ENCODE peak calls at places on chromosomes 16 and 17, in six cellular contexts. Z is effector memory CD4-positive, alpha-beta T cell; D is Ammon's horn; K is T-helper 2 cell; C is transverse colon; U is lung. O is an unnamed sample.
A peak's percentile ranks its signal among the peaks of the same experiment; 100 is the strongest.

GRCh38 chr17:73317554-73318426 is 6.0 kb upstream of the CDC42EP4 start:
- DNase-seq in Z (no peak), U (no peak), D (no peak), K (no peak), C (no peak), O (no peak)

GRCh38 chr17:81396722-81397313 is 1.6 kb downstream of the BAHCC1 start:
- DNase-seq in Z (no peak), U (no peak), D (peak; percentile 42), K (no peak), C (no peak), O (no peak)

GRCh38 chr17:50993544-50993943 is 127.1 kb downstream of the SPAG9 start:
- DNase-seq in C (no peak), K (no peak), D (no peak), Z (no peak), U (no peak), O (no peak)

GRCh38 chr16:84049403-84050060 is 6.9 kb upstream of the SLC38A8 start:
- DNase-seq in D (no peak), U (no peak), C (no peak), K (no peak), Z (no peak), O (no peak)

GRCh38 chr17:83056583-83057396 is 22.6 kb upstream of the METRNL start:
- DNase-seq in C (no peak), Z (no peak), U (no peak), D (no peak), K (no peak), O (no peak)

GRCh38 chr17:64540118-64540776 is 33.5 kb downstream of the CEP95 start:
- DNase-seq in U (no peak), C (no peak), K (no peak), D (no peak), Z (no peak), O (no peak)

GRCh38 chr17:79658811-79659207 is 48.0 kb upstream of the RBFOX3 start:
- DNase-seq in U (no peak), D (no peak), Z (no peak), K (no peak), C (peak; percentile 26), O (no peak)

GRCh38 chr17:79948918-79949645 is 86.6 kb downstream of the TBC1D16 start:
- DNase-seq in U (no peak), Z (no peak), D (no peak), K (no peak), C (no peak), O (peak; percentile 29)

GRCh38 chr17:44648963-44649362 is 7.3 kb upstream of the MEIOC start:
- DNase-seq in U (no peak), C (no peak), D (no peak), K (no peak), Z (no peak), O (no peak)

GRCh38 chr17:76700627-76701470 is 9.9 kb downstream of the MXRA7 start:
- DNase-seq in U (no peak), D (no peak), K (peak; percentile 49), C (peak; percentile 43), Z (peak; percentile 14), O (no peak)

GRCh38 chr16:56708821-56709685 is 20.9 kb upstream of the NUP93 start:
- DNase-seq in D (no peak), K (peak; percentile 7), C (no peak), U (no peak), Z (no peak), O (no peak)

GRCh38 chr17:55454906-55455474 is 33.4 kb upstream of the MMD start:
- DNase-seq in K (no peak), D (no peak), U (no peak), Z (no peak), C (no peak), O (no peak)

GRCh38 chr17:29177871-29178749 is 2.1 kb downstream of the MYO18A start:
- DNase-seq in D (no peak), Z (no peak), U (no peak), C (peak; percentile 74), K (no peak), O (peak; percentile 25)

GRCh38 chr17:42684929-42685556 is 2.7 kb downstream of the CNTNAP1 start:
- DNase-seq in U (no peak), Z (no peak), D (no peak), K (no peak), C (no peak), O (no peak)

GRCh38 chr16:5633845-5634440 is 536.3 kb upstream of the EEF2KMT start:
- DNase-seq in K (no peak), C (no peak), D (peak; percentile 49), U (no peak), Z (no peak), O (no peak)

GRCh38 chr17:64074704-64075484 is 54.5 kb upstream of the ICAM2 start:
- DNase-seq in K (no peak), C (no peak), D (no peak), Z (no peak), U (peak; percentile 52), O (no peak)

GRCh38 chr16:21710938-21711337 is 47.2 kb downstream of the OTOA start:
- DNase-seq in U (no peak), C (no peak), D (no peak), Z (no peak), K (no peak), O (no peak)

GRCh38 chr17:1532836-1533602 is 16.6 kb upstream of the INPP5K start:
- DNase-seq in C (no peak), Z (no peak), U (no peak), D (no peak), K (no peak), O (peak; percentile 60)

GRCh38 chr17:77142689-77143088 is 1.9 kb downstream of the SEC14L1 start:
- DNase-seq in U (no peak), Z (no peak), D (no peak), K (no peak), C (no peak), O (no peak)

GRCh38 chr16:19815418-19815817 is 69.2 kb downstream of the GPRC5B start:
- DNase-seq in C (no peak), D (no peak), U (no peak), Z (no peak), K (no peak), O (no peak)

GRCh38 chr16:59305850-59306249 is 571.7 kb upstream of the GOT2 start:
- DNase-seq in K (no peak), D (no peak), U (no peak), C (no peak), Z (no peak), O (no peak)

GRCh38 chr17:5557485-5557884 is 26.8 kb downstream of the NLRP1 start:
- DNase-seq in U (no peak), D (no peak), Z (no peak), C (no peak), K (no peak), O (no peak)

GRCh38 chr17:62627904-62628603 is 584 bp downstream of the MRC2 start:
- DNase-seq in Z (no peak), U (peak; percentile 47), D (no peak), C (peak; percentile 28), K (no peak), O (no peak)

GRCh38 chr17:62004388-62004787 is 60.7 kb downstream of the MED13 start:
- DNase-seq in D (no peak), K (no peak), C (no peak), U (no peak), Z (no peak), O (no peak)

GRCh38 chr16:30092373-30093010 is 768 bp upstream of the TBX6 start:
- DNase-seq in K (peak; percentile 71), C (peak; percentile 80), U (peak; percentile 86), D (peak; percentile 91), Z (peak; percentile 58), O (peak; percentile 93)